ENCODE peak calls at places on chromosomes 16 and 17, in ten cellular contexts. Q is body of pancreas, E is hepatocyte, F is A549, Z is dorsolateral prefrontal cortex, Y is ovary, V is uterus, B is ascending aorta, W is endodermal cell, A is fibroblast of lung. L is an unnamed sample.

GRCh38 chr16:14668556-14669223 is 25.4 kb downstream of the PLA2G10 start:
- DNase-seq in Y (no peak), A (peak; percentile 18), B (no peak), E (no peak), V (no peak), Z (no peak), Q (peak; percentile 66), F (no peak), W (no peak), L (no peak)

GRCh38 chr17:12627776-12628491 is 37.8 kb upstream of the MYOCD start:
- DNase-seq in A (peak; percentile 43), F (peak; percentile 93), V (no peak), B (no peak), Y (no peak), Q (no peak), W (no peak), Z (no peak), E (peak; percentile 33), L (no peak)

GRCh38 chr17:1390422-1391367 is 9.3 kb downstream of the YWHAE start:
- DNase-seq in Y (no peak), Q (no peak), A (no peak), E (no peak), B (no peak), Z (no peak), V (peak; percentile 43), W (no peak), F (no peak), L (no peak)

GRCh38 chr17:4395111-4395478 is 28.6 kb upstream of the UBE2G1 start:
- DNase-seq in A (no peak), F (no peak), B (no peak), Y (no peak), V (no peak), Q (no peak), E (no peak), W (no peak), Z (no peak), L (no peak)

GRCh38 chr16:73036074-73036826 is 11.7 kb downstream of the ZFHX3 start:
- DNase-seq in Y (no peak), Q (no peak), Z (no peak), V (no peak), A (no peak), E (no peak), F (no peak), B (no peak), W (peak; percentile 82), L (no peak)

GRCh38 chr16:57892447-57893096 is 78.4 kb downstream of the CNGB1 start:
- DNase-seq in B (no peak), A (no peak), W (no peak), Q (peak; percentile 67), E (no peak), F (peak; percentile 36), V (no peak), Z (no peak), Y (no peak), L (no peak)

GRCh38 chr17:21214777-21215541 is 998 bp upstream of the TMEM11 start:
- DNase-seq in Q (no peak), F (no peak), B (no peak), A (peak; percentile 13), E (peak; percentile 44), V (peak; percentile 31), Y (peak; percentile 48), Z (peak; percentile 31), W (peak; percentile 91), L (peak; percentile 25)

GRCh38 chr16:58236231-58236690 is 38.4 kb upstream of the CSNK2A2 start:
- DNase-seq in W (peak; percentile 95), E (peak; percentile 79), Q (peak; percentile 75), F (peak; percentile 69), Z (peak; percentile 82), V (peak; percentile 71), B (no peak), A (peak; percentile 56), Y (peak; percentile 56), L (peak; percentile 76)

GRCh38 chr17:46759141-46759540 is 59.4 kb downstream of the WNT3 start:
- DNase-seq in Q (no peak), F (no peak), A (no peak), V (no peak), E (no peak), Y (no peak), W (no peak), Z (no peak), B (no peak), L (no peak)

GRCh38 chr17:35766903-35767510 is 6.3 kb downstream of the C17orf50 start:
- DNase-seq in Q (peak; percentile 48), A (peak; percentile 67), F (peak; percentile 58), W (peak; percentile 57), Z (no peak), Y (no peak), E (peak; percentile 59), V (no peak), B (no peak), L (peak; percentile 71)

GRCh38 chr17:9451919-9452318 is 123.7 kb downstream of the STX8 start:
- DNase-seq in V (no peak), F (peak; percentile 36), A (no peak), Z (no peak), E (no peak), W (no peak), B (no peak), Q (no peak), Y (no peak), L (no peak)

DNA sequence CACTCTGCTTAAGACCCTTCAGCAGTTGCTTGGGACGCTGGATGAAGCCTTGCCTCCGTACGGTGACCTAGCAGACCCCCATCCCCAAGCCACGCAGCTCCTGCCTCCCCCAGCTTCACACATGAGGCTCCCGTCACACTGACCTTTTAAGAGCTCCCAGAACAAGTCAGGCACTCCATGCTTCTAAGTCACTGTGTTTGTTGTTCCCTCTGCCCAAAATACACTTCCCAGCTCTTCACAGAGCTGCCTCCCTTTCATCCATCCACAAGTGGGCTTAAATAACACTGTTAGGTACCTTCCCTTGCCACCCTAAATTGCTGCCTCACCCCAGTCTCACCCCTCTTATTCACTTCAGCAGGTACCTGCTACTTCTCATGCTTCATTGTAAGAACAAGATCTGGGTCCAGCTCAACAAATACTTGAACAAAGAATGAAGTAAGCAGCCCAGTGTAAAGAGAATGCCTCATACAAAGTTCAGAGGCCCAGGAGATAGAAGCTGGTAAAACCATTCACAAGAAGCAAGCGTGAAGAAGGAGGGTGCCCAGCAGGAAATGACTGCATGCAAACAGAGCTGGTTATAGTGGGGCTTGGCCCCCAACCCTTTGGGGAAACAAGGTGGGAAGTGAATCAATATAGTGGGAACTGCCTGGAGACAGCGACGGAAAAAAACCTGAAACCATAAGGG is 5.8 kb downstream of the ZC3H7A start:
- DNase-seq in V (no peak), E (no peak), B (no peak), Q (no peak), Y (peak; percentile 11), F (no peak), A (no peak), W (no peak), Z (no peak), L (no peak)
- H3K27ac ChIP-seq in V (no peak overlapping the region), E (peak overlapping the region; percentile 98), B (peak overlapping the region; percentile 10), Q (no peak overlapping the region), Y (no peak overlapping the region), F (no peak overlapping the region), A (no peak overlapping the region), W (peak overlapping the region; percentile 40), Z (no peak overlapping the region), L (peak overlapping the region; percentile 19)

GRCh38 chr16:86050111-86050510 is 151.1 kb downstream of the IRF8 start:
- DNase-seq in V (no peak), Q (no peak), Y (no peak), A (no peak), B (no peak), F (no peak), E (no peak), Z (no peak), W (no peak), L (no peak)

GRCh38 chr16:86048221-86048620 is 149.3 kb downstream of the IRF8 start:
- DNase-seq in A (no peak), W (peak; percentile 51), Y (no peak), B (no peak), E (no peak), F (no peak), Q (no peak), Z (no peak), V (no peak), L (no peak)

GRCh38 chr16:86049641-86050040 is 150.7 kb downstream of the IRF8 start:
- DNase-seq in A (no peak), F (no peak), Z (no peak), B (no peak), Q (no peak), E (no peak), V (no peak), Y (no peak), W (no peak), L (no peak)

GRCh38 chr16:86050591-86051375 is 151.8 kb downstream of the IRF8 start:
- DNase-seq in W (peak; percentile 37), Q (no peak), A (no peak), V (no peak), F (no peak), Z (no peak), E (no peak), Y (no peak), B (no peak), L (no peak)

GRCh38 chr16:86048882-86049585 is 150.1 kb downstream of the IRF8 start:
- DNase-seq in A (no peak), V (no peak), Y (no peak), F (no peak), E (no peak), W (peak; percentile 70), Z (no peak), Q (no peak), B (no peak), L (no peak)
- TF ChIP-seq CTCF in A (no peak), V (no peak), Y (no peak), F (no peak), E (no peak), W (peak; percentile 55), Z (no peak), Q (no peak), B (no peak), L (no peak)

GRCh38 chr17:49895812-49896211 is 47.9 kb upstream of the TAC4 start:
- DNase-seq in A (no peak), E (no peak), B (no peak), V (no peak), W (no peak), Q (no peak), F (no peak), Y (no peak), Z (no peak), L (no peak)
- H3K27ac ChIP-seq in A (no peak overlapping the region), E (no peak overlapping the region), B (no peak overlapping the region), V (no peak overlapping the region), W (no peak overlapping the region), Q (no peak overlapping the region), F (no peak overlapping the region), Y (no peak overlapping the region), Z (no peak overlapping the region), L (no peak overlapping the region)

DNA sequence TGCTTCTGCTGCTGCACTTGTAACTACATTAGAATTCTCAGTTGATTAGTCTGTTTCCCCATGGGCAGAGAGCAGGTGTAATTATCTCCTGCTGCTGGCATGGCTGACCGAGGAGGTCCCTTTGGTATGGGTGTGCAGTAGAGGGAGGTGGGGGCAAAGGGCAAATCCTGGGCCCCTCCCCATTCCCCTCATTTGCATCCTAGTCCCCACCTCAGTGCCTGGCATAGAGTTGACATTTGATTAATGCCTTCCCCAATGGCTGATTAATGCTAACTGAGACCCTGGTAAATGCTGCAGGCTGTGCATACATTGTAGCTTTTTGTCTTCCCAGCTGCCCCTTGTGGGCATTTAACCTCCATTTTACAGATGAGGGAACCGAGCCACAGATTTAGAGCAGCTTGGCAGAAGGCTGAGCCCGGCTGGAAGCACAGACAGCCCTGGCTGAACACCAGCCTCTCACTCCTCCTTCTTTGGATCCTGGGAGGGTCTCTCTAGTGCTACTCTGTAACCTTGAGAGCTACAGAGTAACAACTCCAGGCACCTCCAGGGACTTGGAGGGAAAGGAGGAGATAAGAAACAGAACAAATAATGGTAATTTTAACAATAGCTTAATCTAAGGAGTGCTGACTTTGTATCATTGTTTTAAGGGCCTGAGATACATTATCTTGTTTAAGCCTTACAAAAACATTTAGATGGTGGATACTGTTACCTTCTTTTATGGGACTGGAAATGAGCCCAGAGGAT is 5.1 kb downstream of the PLCG2 start:
- DNase-seq in A (no peak), W (peak; percentile 63), Z (no peak), V (no peak), E (no peak), B (no peak), F (no peak), Y (no peak), Q (no peak), L (no peak)
- TF ChIP-seq CTCF in A (no peak), W (no peak), Z (no peak), V (no peak), E (no peak), B (no peak), F (no peak), Y (no peak), Q (no peak), L (no peak)

L was measured in RWPE1.